ENCODE peak calls at places on chromosomes 1 and 21, in five cellular contexts. One of them, this sample, is unnamed.

GRCh38 chr1:209106237-209106741 is 477.2 kb upstream of the CAMK1G start:
- DNase-seq in Peyer's patch: no peak
- DNase-seq in effector memory CD4-positive, alpha-beta T cell: no peak
- DNase-seq in CD4-positive, alpha-beta T cell: no peak
- DNase-seq in PC-3: peak
- DNase-seq in this sample: no peak

GRCh38 chr1:175749075-175749474 is 5.7 kb upstream of the TNR start:
- DNase-seq in PC-3: no peak
- DNase-seq in Peyer's patch: no peak
- DNase-seq in effector memory CD4-positive, alpha-beta T cell: no peak
- DNase-seq in CD4-positive, alpha-beta T cell: no peak
- DNase-seq in this sample: no peak

GRCh38 chr1:168008595-168008994 is 71.7 kb upstream of the MPC2 start:
- DNase-seq in PC-3: no peak
- DNase-seq in CD4-positive, alpha-beta T cell: no peak
- DNase-seq in effector memory CD4-positive, alpha-beta T cell: no peak
- DNase-seq in Peyer's patch: no peak
- DNase-seq in this sample: no peak

GRCh38 chr1:85277802-85278201 is 1.4 kb upstream of the BCL10 start:
- DNase-seq in effector memory CD4-positive, alpha-beta T cell: no peak
- DNase-seq in PC-3: no peak
- DNase-seq in Peyer's patch: no peak
- DNase-seq in CD4-positive, alpha-beta T cell: no peak
- DNase-seq in this sample: no peak

GRCh38 chr1:16151200-16151708 is 4.6 kb downstream of the EPHA2 start:
- DNase-seq in effector memory CD4-positive, alpha-beta T cell: no peak
- DNase-seq in PC-3: no peak
- DNase-seq in CD4-positive, alpha-beta T cell: no peak
- DNase-seq in Peyer's patch: no peak
- DNase-seq in this sample: no peak

GRCh38 chr1:201538618-201539551 is at the start of gene NAV1:
- DNase-seq in PC-3: peak
- DNase-seq in CD4-positive, alpha-beta T cell: no peak
- DNase-seq in Peyer's patch: peak
- DNase-seq in effector memory CD4-positive, alpha-beta T cell: no peak
- DNase-seq in this sample: no peak

GRCh38 chr1:183597656-183598055 is 7.4 kb upstream of the NCF2 start:
- DNase-seq in Peyer's patch: no peak
- DNase-seq in PC-3: no peak
- DNase-seq in effector memory CD4-positive, alpha-beta T cell: no peak
- DNase-seq in CD4-positive, alpha-beta T cell: no peak
- DNase-seq in this sample: no peak

GRCh38 chr1:207174913-207175312 is 70.9 kb downstream of the C4BPA start:
- DNase-seq in PC-3: peak
- DNase-seq in Peyer's patch: no peak
- DNase-seq in CD4-positive, alpha-beta T cell: no peak
- DNase-seq in effector memory CD4-positive, alpha-beta T cell: no peak
- DNase-seq in this sample: no peak

GRCh38 chr1:33374336-33375105 is 53.6 kb upstream of the A3GALT2 start:
- DNase-seq in PC-3: no peak
- DNase-seq in CD4-positive, alpha-beta T cell: no peak
- DNase-seq in effector memory CD4-positive, alpha-beta T cell: no peak
- DNase-seq in Peyer's patch: no peak
- DNase-seq in this sample: no peak

GRCh38 chr1:171715813-171716251 is 26.0 kb downstream of the VAMP4 start:
- DNase-seq in effector memory CD4-positive, alpha-beta T cell: no peak
- DNase-seq in Peyer's patch: no peak
- DNase-seq in PC-3: peak
- DNase-seq in CD4-positive, alpha-beta T cell: no peak
- DNase-seq in this sample: no peak

GRCh38 chr1:151885479-151885878 is 23.8 kb downstream of the THEM4 start:
- DNase-seq in PC-3: peak
- DNase-seq in effector memory CD4-positive, alpha-beta T cell: no peak
- DNase-seq in Peyer's patch: no peak
- DNase-seq in CD4-positive, alpha-beta T cell: no peak
- DNase-seq in this sample: peak

GRCh38 chr1:63894627-63895256 is 120.9 kb downstream of the ROR1 start:
- DNase-seq in Peyer's patch: no peak
- DNase-seq in effector memory CD4-positive, alpha-beta T cell: no peak
- DNase-seq in PC-3: no peak
- DNase-seq in CD4-positive, alpha-beta T cell: no peak
- DNase-seq in this sample: no peak

GRCh38 chr1:103106426-103107321 is 1.6 kb downstream of the COL11A1 start:
- DNase-seq in Peyer's patch: no peak
- DNase-seq in PC-3: peak
- DNase-seq in effector memory CD4-positive, alpha-beta T cell: no peak
- DNase-seq in CD4-positive, alpha-beta T cell: no peak
- DNase-seq in this sample: no peak

DNA sequence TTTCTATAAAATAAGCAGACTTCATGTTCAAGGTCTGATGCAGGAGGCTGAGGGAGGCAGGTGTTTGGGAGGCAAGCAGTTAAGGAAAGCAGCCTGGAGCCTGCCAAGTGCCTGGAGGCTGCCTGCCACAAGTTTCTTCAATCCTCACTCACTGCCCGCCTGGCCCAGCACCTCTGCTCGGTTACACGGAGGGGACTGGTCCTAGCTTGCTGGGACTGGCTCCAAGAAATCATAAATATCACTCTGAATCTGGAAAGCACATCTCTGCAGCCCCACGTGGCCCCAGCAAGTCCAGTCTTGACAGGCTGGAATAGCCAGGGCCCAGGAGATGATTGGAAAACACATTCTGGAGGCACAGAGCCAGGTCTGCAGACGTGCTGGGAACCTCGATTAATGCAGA is 83.9 kb downstream of the BCAR3 start:
- DNase-seq in Peyer's patch: no peak
- DNase-seq in effector memory CD4-positive, alpha-beta T cell: no peak
- DNase-seq in CD4-positive, alpha-beta T cell: no peak
- DNase-seq in PC-3: no peak
- DNase-seq in this sample: peak
- H3K27ac ChIP-seq in Peyer's patch: no peak
- H3K27ac ChIP-seq in effector memory CD4-positive, alpha-beta T cell: no peak
- H3K27ac ChIP-seq in CD4-positive, alpha-beta T cell: no peak
- H3K27ac ChIP-seq in PC-3: no peak
- H3K27ac ChIP-seq in this sample: peak

GRCh38 chr21:45454081-45454923 is 49.3 kb downstream of the COL18A1 start:
- DNase-seq in effector memory CD4-positive, alpha-beta T cell: no peak
- DNase-seq in CD4-positive, alpha-beta T cell: no peak
- DNase-seq in Peyer's patch: no peak
- DNase-seq in PC-3: no peak
- DNase-seq in this sample: no peak
- H3K27ac ChIP-seq in effector memory CD4-positive, alpha-beta T cell: no peak
- H3K27ac ChIP-seq in CD4-positive, alpha-beta T cell: no peak
- H3K27ac ChIP-seq in Peyer's patch: peak
- H3K27ac ChIP-seq in PC-3: peak
- H3K27ac ChIP-seq in this sample: no peak

DNA sequence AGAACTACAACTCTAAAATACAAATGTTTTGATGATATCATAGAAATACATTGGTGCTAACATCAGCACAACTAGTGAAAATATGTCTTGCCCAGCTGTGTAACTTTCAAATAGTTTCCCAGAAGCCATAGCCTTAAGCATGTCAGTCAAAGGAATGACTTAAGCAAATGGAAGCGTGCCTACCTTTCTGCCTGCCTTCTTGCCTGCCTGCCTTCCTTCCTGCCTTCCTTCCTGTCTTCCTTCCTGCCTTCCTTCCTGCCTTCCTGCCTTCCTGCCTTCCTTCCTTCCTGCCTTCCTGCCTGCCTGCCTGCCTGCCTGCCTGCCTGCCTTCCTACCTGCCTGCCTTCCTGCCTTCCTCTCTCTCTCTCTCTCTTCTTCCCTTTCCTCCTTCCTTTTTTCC is 104.0 kb downstream of the PBX1 start:
- DNase-seq in PC-3: no peak
- DNase-seq in Peyer's patch: no peak
- DNase-seq in effector memory CD4-positive, alpha-beta T cell: no peak
- DNase-seq in CD4-positive, alpha-beta T cell: no peak
- DNase-seq in this sample: no peak
- H3K27ac ChIP-seq in PC-3: no peak
- H3K27ac ChIP-seq in Peyer's patch: no peak
- H3K27ac ChIP-seq in effector memory CD4-positive, alpha-beta T cell: no peak
- H3K27ac ChIP-seq in CD4-positive, alpha-beta T cell: no peak
- H3K27ac ChIP-seq in this sample: no peak

GRCh38 chr1:3711780-3712451 is 40.3 kb upstream of the CCDC27 start:
- DNase-seq in CD4-positive, alpha-beta T cell: no peak
- DNase-seq in effector memory CD4-positive, alpha-beta T cell: no peak
- DNase-seq in PC-3: no peak
- DNase-seq in Peyer's patch: no peak
- DNase-seq in this sample: peak
- H3K27ac ChIP-seq in CD4-positive, alpha-beta T cell: no peak
- H3K27ac ChIP-seq in effector memory CD4-positive, alpha-beta T cell: no peak
- H3K27ac ChIP-seq in PC-3: no peak
- H3K27ac ChIP-seq in Peyer's patch: no peak
- H3K27ac ChIP-seq in this sample: no peak

GRCh38 chr1:185610954-185611353 is 123.2 kb upstream of the HMCN1 start:
- DNase-seq in CD4-positive, alpha-beta T cell: no peak
- DNase-seq in PC-3: no peak
- DNase-seq in Peyer's patch: no peak
- DNase-seq in effector memory CD4-positive, alpha-beta T cell: no peak
- DNase-seq in this sample: no peak
- H3K27ac ChIP-seq in CD4-positive, alpha-beta T cell: no peak
- H3K27ac ChIP-seq in PC-3: no peak
- H3K27ac ChIP-seq in Peyer's patch: no peak
- H3K27ac ChIP-seq in effector memory CD4-positive, alpha-beta T cell: no peak
- H3K27ac ChIP-seq in this sample: no peak

GRCh38 chr1:160296036-160296435 is 11.1 kb upstream of the PEX19 start:
- DNase-seq in PC-3: no peak
- DNase-seq in effector memory CD4-positive, alpha-beta T cell: no peak
- DNase-seq in Peyer's patch: no peak
- DNase-seq in CD4-positive, alpha-beta T cell: no peak
- DNase-seq in this sample: no peak

GRCh38 chr1:160300173-160300572 is 15.2 kb upstream of the PEX19 start:
- DNase-seq in CD4-positive, alpha-beta T cell: no peak
- DNase-seq in PC-3: no peak
- DNase-seq in effector memory CD4-positive, alpha-beta T cell: no peak
- DNase-seq in Peyer's patch: no peak
- DNase-seq in this sample: no peak
- H3K27ac ChIP-seq in CD4-positive, alpha-beta T cell: no peak
- H3K27ac ChIP-seq in PC-3: no peak
- H3K27ac ChIP-seq in effector memory CD4-positive, alpha-beta T cell: no peak
- H3K27ac ChIP-seq in Peyer's patch: no peak
- H3K27ac ChIP-seq in this sample: no peak

GRCh38 chr1:83998205-83998598 is 730 bp downstream of the TTLL7 start:
- DNase-seq in CD4-positive, alpha-beta T cell: no peak
- DNase-seq in effector memory CD4-positive, alpha-beta T cell: no peak
- DNase-seq in PC-3: no peak
- DNase-seq in Peyer's patch: no peak
- DNase-seq in this sample: no peak
- H3K27ac ChIP-seq in CD4-positive, alpha-beta T cell: no peak
- H3K27ac ChIP-seq in effector memory CD4-positive, alpha-beta T cell: no peak
- H3K27ac ChIP-seq in PC-3: no peak
- H3K27ac ChIP-seq in Peyer's patch: peak
- H3K27ac ChIP-seq in this sample: no peak

DNA sequence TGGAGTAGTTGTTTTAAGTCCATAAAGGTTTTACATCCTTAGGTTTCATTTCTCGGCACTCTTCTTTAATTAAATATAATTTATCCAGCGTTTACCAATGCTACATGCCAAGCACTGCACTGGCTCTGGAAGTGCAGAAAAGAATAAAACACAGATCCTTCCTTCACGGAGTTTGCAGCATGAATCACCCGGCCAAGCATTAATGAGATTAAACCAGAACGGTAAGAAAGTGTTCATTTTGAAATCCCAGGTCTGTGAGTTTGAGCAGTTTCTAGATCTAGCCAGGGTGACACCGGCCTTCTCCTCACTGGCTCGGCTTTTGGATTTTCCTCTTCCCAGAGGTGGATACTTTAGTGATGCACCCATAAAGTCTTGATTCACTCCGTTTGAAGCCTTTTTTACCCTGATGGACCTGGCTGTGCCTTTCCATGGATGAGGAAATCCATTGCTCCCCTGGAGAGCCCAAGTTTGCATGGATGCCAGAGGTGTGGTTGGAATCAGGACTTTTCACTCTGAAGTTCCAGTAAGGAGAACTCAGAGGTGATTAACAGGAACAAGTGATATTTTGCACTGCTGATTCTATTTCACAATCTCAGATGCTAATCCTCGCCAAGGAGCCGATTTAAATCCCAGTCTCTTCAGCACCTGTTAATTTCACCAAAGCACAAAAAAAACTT is 109.4 kb downstream of the KAZN start:
- DNase-seq in CD4-positive, alpha-beta T cell: no peak
- DNase-seq in effector memory CD4-positive, alpha-beta T cell: no peak
- DNase-seq in PC-3: no peak
- DNase-seq in Peyer's patch: no peak
- DNase-seq in this sample: no peak
- H3K27ac ChIP-seq in CD4-positive, alpha-beta T cell: no peak
- H3K27ac ChIP-seq in effector memory CD4-positive, alpha-beta T cell: no peak
- H3K27ac ChIP-seq in PC-3: no peak
- H3K27ac ChIP-seq in Peyer's patch: no peak
- H3K27ac ChIP-seq in this sample: no peak

GRCh38 chr1:205444300-205444930 is 11.4 kb downstream of the BLACAT1 start:
- DNase-seq in PC-3: no peak
- DNase-seq in CD4-positive, alpha-beta T cell: no peak
- DNase-seq in effector memory CD4-positive, alpha-beta T cell: no peak
- DNase-seq in Peyer's patch: no peak
- DNase-seq in this sample: no peak
- H3K27ac ChIP-seq in PC-3: no peak
- H3K27ac ChIP-seq in CD4-positive, alpha-beta T cell: no peak
- H3K27ac ChIP-seq in effector memory CD4-positive, alpha-beta T cell: no peak
- H3K27ac ChIP-seq in Peyer's patch: no peak
- H3K27ac ChIP-seq in this sample: peak